ENCODE peak calls at places on chromosome X, in six cellular contexts. U is T-helper 2 cell, K is NCI-H2081, V is glomerular endothelial cell, Y is GM13976, R is mesothelial cell of epicardium. Q is an unnamed sample.

GRCh38 chrX:3461824-3462508 is 115.5 kb upstream of the MXRA5 start:
- DNase-seq in U (no peak), K (no peak), V (no peak), Y (no peak), R (no peak), Q (no peak)

GRCh38 chrX:132590350-132591026 is 101.7 kb upstream of the MBNL3 start:
- DNase-seq in U (no peak), K (no peak), V (no peak), Y (no peak), R (no peak), Q (no peak)

GRCh38 chrX:53682885-53683555 is 3.5 kb downstream of the HUWE1 start:
- DNase-seq in U (peak), K (peak), V (no peak), Y (peak), R (no peak), Q (peak)

GRCh38 chrX:2441466-2441865 is 59.3 kb downstream of the DHRSX start:
- DNase-seq in U (no peak), K (no peak), V (no peak), Y (no peak), R (no peak), Q (no peak)

GRCh38 chrX:39809326-39809725 is 288.4 kb downstream of the BCOR start:
- DNase-seq in U (no peak), K (no peak), V (no peak), Y (no peak), R (no peak), Q (no peak)

GRCh38 chrX:3711331-3711917 is 2.0 kb downstream of the PRKX start:
- DNase-seq in U (no peak), K (peak), V (no peak), Y (no peak), R (no peak), Q (peak)

GRCh38 chrX:126165721-126166401 is at the start of gene DCAF12L2:
- DNase-seq in U (no peak), K (peak), V (no peak), Y (peak), R (peak), Q (no peak)

GRCh38 chrX:56978172-56978571 is 17.2 kb downstream of the SPIN3 start:
- DNase-seq in U (peak), K (peak), V (peak), Y (peak), R (no peak), Q (no peak)

GRCh38 chrX:112694811-112695210 is 15.1 kb upstream of the LHFPL1 start:
- DNase-seq in U (no peak), K (no peak), V (no peak), Y (no peak), R (no peak), Q (no peak)

GRCh38 chrX:2696698-2697215 is 5.7 kb downstream of the CD99 start:
- DNase-seq in U (peak), K (no peak), V (peak), Y (peak), R (no peak), Q (peak)

GRCh38 chrX:152025656-152026440 is 51.4 kb upstream of the GABRE start:
- DNase-seq in U (no peak), K (no peak), V (no peak), Y (no peak), R (no peak), Q (no peak)

GRCh38 chrX:140040397-140040796 is 75.1 kb upstream of the CXorf66 start:
- DNase-seq in U (no peak), K (no peak), V (no peak), Y (no peak), R (no peak), Q (no peak)

GRCh38 chrX:108134724-108135123 is 43.1 kb downstream of the ATG4A start:
- DNase-seq in U (no peak), K (no peak), V (no peak), Y (no peak), R (no peak), Q (no peak)

GRCh38 chrX:69361286-69361926 is 142.7 kb upstream of the NALF2 start:
- DNase-seq in U (no peak), K (no peak), V (no peak), Y (no peak), R (no peak), Q (no peak)

GRCh38 chrX:19089555-19090040 is 32.7 kb downstream of the ADGRG2 start:
- DNase-seq in U (no peak), K (no peak), V (no peak), Y (no peak), R (no peak), Q (no peak)

GRCh38 chrX:72620550-72621145 is 48.0 kb upstream of the HDAC8 start:
- DNase-seq in U (peak), K (no peak), V (peak), Y (no peak), R (no peak), Q (no peak)

GRCh38 chrX:36978886-36979285 is 29.3 kb upstream of the FAM47C start:
- DNase-seq in U (no peak), K (no peak), V (no peak), Y (no peak), R (no peak), Q (no peak)

GRCh38 chrX:7132335-7133035 is 15.0 kb upstream of the STS start:
- DNase-seq in U (no peak), K (peak), V (no peak), Y (no peak), R (no peak), Q (no peak)

GRCh38 chrX:53456254-53456653 is 22.1 kb upstream of the HSD17B10 start:
- DNase-seq in U (no peak), K (no peak), V (no peak), Y (no peak), R (no peak), Q (no peak)

GRCh38 chrX:2468406-2469195 is 32.2 kb downstream of the DHRSX start:
- DNase-seq in U (no peak), K (no peak), V (no peak), Y (no peak), R (no peak), Q (no peak)

GRCh38 chrX:115694028-115694427 is 133.1 kb downstream of the PLS3 start:
- DNase-seq in U (no peak), K (no peak), V (no peak), Y (no peak), R (no peak), Q (no peak)

GRCh38 chrX:74230094-74230493 is 73.9 kb upstream of the ZCCHC13 start:
- DNase-seq in U (no peak), K (no peak), V (no peak), Y (no peak), R (no peak), Q (no peak)

GRCh38 chrX:54807524-54808108 is at the start of gene MAGED2:
- DNase-seq in U (no peak), K (no peak), V (no peak), Y (no peak), R (no peak), Q (peak)

GRCh38 chrX:107731831-107732502 is 43.6 kb downstream of the TSC22D3 start:
- DNase-seq in U (no peak), K (no peak), V (no peak), Y (no peak), R (no peak), Q (no peak)

GRCh38 chrX:43703211-43703791 is 47.2 kb downstream of the MAOA start:
- DNase-seq in U (no peak), K (no peak), V (no peak), Y (no peak), R (no peak), Q (no peak)